ENCODE peak calls at places on chromosomes 1 and 21, in nine cellular contexts. J, F, C, Z, S, R, A, Q and P are unnamed samples. For H3K9me3, the result is how much of the 10 kb centered on the place peaks cover.

GRCh38 chr1:27405074-27405473 is 12.7 kb downstream of the GPR3 start:
- DNase-seq in J (peak), F (no peak), C (no peak), Z (no peak), S (peak), R (no peak), A (no peak), Q (no peak), P (no peak)

GRCh38 chr1:182955596-182956588 is 2.9 kb upstream of the SHCBP1L start:
- DNase-seq in J (peak), F (no peak), C (no peak), Z (no peak), S (no peak), R (no peak), A (no peak), Q (no peak), P (peak)

GRCh38 chr1:220956861-220957605 is 77.8 kb downstream of the HLX start:
- DNase-seq in J (peak), F (no peak), C (no peak), Z (no peak), S (no peak), R (no peak), A (no peak), Q (no peak), P (peak)

GRCh38 chr1:238653693-238654321 is 732.6 kb upstream of the CHRM3 start:
- DNase-seq in J (peak), F (no peak), C (no peak), Z (no peak), S (no peak), R (no peak), A (no peak), Q (no peak), P (no peak)

GRCh38 chr1:112721966-112722524 is 6.9 kb upstream of the PPM1J start:
- DNase-seq in J (no peak), F (no peak), C (no peak), Z (no peak), S (no peak), R (no peak), A (no peak), Q (no peak), P (peak)

GRCh38 chr1:7885513-7886298 is 32.8 kb upstream of the UTS2 start:
- DNase-seq in J (no peak), F (no peak), C (no peak), Z (no peak), S (no peak), R (no peak), A (peak), Q (no peak), P (no peak)

GRCh38 chr1:172500207-172500606 is 32.7 kb upstream of the SUCO start:
- DNase-seq in J (no peak), F (no peak), C (no peak), Z (no peak), S (no peak), R (no peak), A (no peak), Q (no peak), P (no peak)

GRCh38 chr1:159909381-159909780 is 9.4 kb upstream of the CFAP45 start:
- DNase-seq in J (no peak), F (no peak), C (peak), Z (no peak), S (no peak), R (no peak), A (no peak), Q (no peak), P (no peak)

GRCh38 chr1:218164111-218164929 is 120.8 kb upstream of the RRP15 start:
- DNase-seq in J (peak), F (no peak), C (peak), Z (no peak), S (peak), R (peak), A (peak), Q (peak), P (no peak)

GRCh38 chr1:22053018-22053860 is 730 bp downstream of the CDC42 start:
- DNase-seq in J (peak), F (peak), C (peak), Z (no peak), S (peak), R (peak), A (peak), Q (peak), P (peak)

GRCh38 chr1:198943484-198943883 is 304.6 kb downstream of the PTPRC start:
- DNase-seq in J (no peak), F (no peak), C (no peak), Z (no peak), S (no peak), R (no peak), A (no peak), Q (no peak), P (no peak)

GRCh38 chr1:160186246-160186645 is 4.1 kb upstream of the CASQ1 start:
- DNase-seq in J (no peak), F (no peak), C (no peak), Z (no peak), S (no peak), R (no peak), A (no peak), Q (no peak), P (no peak)

GRCh38 chr1:13927736-13928135 is 227.7 kb downstream of the PRDM2 start:
- DNase-seq in J (no peak), F (no peak), C (no peak), Z (no peak), S (no peak), R (no peak), A (no peak), Q (no peak), P (no peak)

GRCh38 chr21:46597896-46598343 is 7.0 kb downstream of the S100B start:
- DNase-seq in J (no peak), F (no peak), C (no peak), Z (no peak), S (no peak), R (no peak), A (no peak), Q (no peak), P (no peak)

GRCh38 chr1:58396150-58396549 is 150.4 kb downstream of the OMA1 start:
- DNase-seq in J (no peak), F (no peak), C (no peak), Z (no peak), S (no peak), R (no peak), A (no peak), Q (no peak), P (no peak)
- TF ChIP-seq CTCF in J (no peak), F (no peak), C (no peak), Z (no peak), S (no peak), R (no peak), A (no peak), Q (no peak), P (no peak)

GRCh38 chr1:4152266-4152665 is 252.2 kb upstream of the C1orf174 start:
- DNase-seq in J (no peak), F (no peak), C (no peak), Z (no peak), S (no peak), R (no peak), A (no peak), Q (no peak), P (no peak)
- H3K9me3 ChIP-seq in J (under half), F (under half), C (under half), Z (under half), S (under half), R (under half), A (under half), Q (under half), P (under half)

GRCh38 chr1:151615711-151616504 is 4.1 kb downstream of the SNX27 start:
- DNase-seq in J (no peak), F (no peak), C (no peak), Z (no peak), S (no peak), R (no peak), A (no peak), Q (no peak), P (no peak)
- H3K27ac ChIP-seq in J (no peak), F (no peak), C (no peak), Z (no peak), S (no peak), R (no peak), A (no peak), Q (no peak), P (no peak)

GRCh38 chr21:22120616-22121266 is 1122.5 kb downstream of the NCAM2 start:
- DNase-seq in J (no peak), F (no peak), C (no peak), Z (no peak), S (no peak), R (no peak), A (no peak), Q (no peak), P (no peak)
- TF ChIP-seq CTCF in J (peak), F (no peak), C (no peak), Z (no peak), S (no peak), R (no peak), A (peak), Q (no peak), P (no peak)